ENCODE peak calls at places on chromosomes 5 and 9, in nine cellular contexts. J, H, T, C, W, Q, G, X and P are unnamed samples.
A peak's percentile ranks its signal among the peaks of the same experiment; 100 is the strongest.

GRCh38 chr5:171750316-171750788 is 35.3 kb upstream of the SMIM23 start:
- DNase-seq in H (no peak), W (no peak), Q (peak; percentile 8), T (peak; percentile 80), C (no peak), G (peak; percentile 34), X (no peak), J (no peak), P (peak; percentile 57)

GRCh38 chr9:14532716-14533115 is 160.5 kb downstream of the ZDHHC21 start:
- DNase-seq in C (peak; percentile 15), X (no peak), Q (no peak), G (no peak), W (no peak), T (no peak), J (peak; percentile 8), H (no peak), P (no peak)

GRCh38 chr5:154308457-154309360 is 118.2 kb downstream of the GALNT10 start:
- DNase-seq in H (no peak), J (peak; percentile 34), Q (no peak), X (no peak), G (no peak), T (no peak), W (no peak), C (no peak), P (no peak)

GRCh38 chr5:172113036-172113435 is 75.0 kb downstream of the STK10 start:
- DNase-seq in W (no peak), X (no peak), G (no peak), T (no peak), C (no peak), Q (no peak), H (no peak), J (no peak), P (no peak)

GRCh38 chr9:134192311-134192950 is 28.1 kb upstream of the RNU6ATAC start:
- DNase-seq in J (no peak), W (no peak), X (no peak), Q (no peak), G (peak; percentile 2), T (peak; percentile 44), H (peak; percentile 8), C (no peak), P (no peak)

GRCh38 chr9:129289131-129289731 is 111.2 kb upstream of the IER5L start:
- DNase-seq in H (no peak), C (no peak), W (peak; percentile 52), J (no peak), Q (no peak), T (peak; percentile 30), G (peak; percentile 26), X (no peak), P (no peak)

GRCh38 chr5:142515036-142515435 is 170.9 kb downstream of the FGF1 start:
- DNase-seq in H (no peak), Q (no peak), T (no peak), W (no peak), J (no peak), X (no peak), C (no peak), G (no peak), P (no peak)

GRCh38 chr9:99140685-99141314 is 35.9 kb downstream of the TGFBR1 start:
- DNase-seq in Q (peak; percentile 21), C (peak; percentile 72), W (peak; percentile 30), T (no peak), J (peak; percentile 16), X (peak; percentile 67), G (peak; percentile 47), H (peak; percentile 11), P (peak; percentile 39)

GRCh38 chr5:142295084-142295758 is 29.6 kb downstream of the SPRY4 start:
- DNase-seq in G (no peak), W (no peak), X (no peak), H (no peak), C (no peak), Q (no peak), J (no peak), T (no peak), P (peak; percentile 56)

GRCh38 chr9:127131871-127132270 is 9.4 kb upstream of the ANGPTL2 start:
- DNase-seq in X (no peak), T (no peak), G (no peak), C (peak; percentile 74), J (peak; percentile 28), Q (peak; percentile 15), H (no peak), W (no peak), P (no peak)

DNA sequence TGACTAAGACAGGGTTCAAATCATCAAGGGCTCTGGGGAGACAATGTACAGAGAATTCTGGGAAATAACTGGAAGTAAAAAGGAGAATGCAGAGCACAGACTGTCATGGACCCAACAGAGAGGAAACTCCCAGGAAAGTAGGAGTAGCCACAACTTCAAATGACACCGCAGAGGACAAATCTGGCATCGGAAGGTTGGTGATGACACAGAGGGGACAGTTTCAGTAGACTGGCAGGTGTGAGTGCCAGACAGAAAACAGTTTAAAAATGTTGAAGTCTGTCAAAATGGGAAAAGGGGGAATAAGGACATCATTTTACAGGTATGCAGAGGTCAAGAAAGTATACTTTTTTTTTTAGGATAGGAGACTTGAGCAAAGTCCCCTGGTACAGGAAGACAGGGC is 70.2 kb downstream of the EPB41L4A start:
- DNase-seq in T (no peak), H (no peak), W (no peak), J (no peak), C (no peak), G (no peak), Q (no peak), X (no peak), P (no peak)
- H3K27ac ChIP-seq in T (no peak overlapping the region), H (no peak overlapping the region), W (no peak overlapping the region), J (no peak overlapping the region), C (no peak overlapping the region), G (no peak overlapping the region), Q (no peak overlapping the region), X (no peak overlapping the region), P (no peak overlapping the region)

GRCh38 chr9:77981332-77981731 is 50.3 kb downstream of the GNAQ start:
- DNase-seq in W (peak; percentile 57), J (peak; percentile 91), T (no peak), H (no peak), Q (no peak), G (peak; percentile 79), C (peak; percentile 69), X (peak; percentile 49), P (no peak)
- H3K27ac ChIP-seq in W (no peak overlapping the region), J (peak overlapping the region; percentile 80), T (peak overlapping the region; percentile 17), H (no peak overlapping the region), Q (no peak overlapping the region), G (peak overlapping the region; percentile 10), C (peak overlapping the region; percentile 75), X (peak overlapping the region; percentile 41), P (no peak overlapping the region)

GRCh38 chr9:136664799-136665082 is 2.0 kb downstream of the EGFL7 start:
- DNase-seq in C (no peak), X (no peak), T (no peak), H (no peak), J (no peak), W (no peak), Q (no peak), G (no peak), P (no peak)

GRCh38 chr9:136665704-136666363 is 3.1 kb downstream of the EGFL7 start:
- DNase-seq in J (no peak), H (no peak), T (no peak), Q (no peak), W (no peak), C (peak; percentile 65), G (no peak), X (peak; percentile 63), P (no peak)

GRCh38 chr9:136666364-136667216 is 3.9 kb downstream of the EGFL7 start:
- DNase-seq in X (no peak), T (no peak), J (no peak), W (no peak), Q (no peak), G (no peak), C (no peak), H (no peak), P (no peak)

GRCh38 chr9:136664000-136664798 is 1.5 kb downstream of the EGFL7 start:
- DNase-seq in T (no peak), J (no peak), H (no peak), C (no peak), W (no peak), Q (no peak), X (no peak), G (no peak), P (no peak)

GRCh38 chr9:136665111-136665703 is 2.5 kb downstream of the EGFL7 start:
- DNase-seq in H (no peak), Q (no peak), W (no peak), J (no peak), C (peak; percentile 67), T (no peak), G (peak; percentile 48), X (peak; percentile 80), P (no peak)
- H3K27ac ChIP-seq in H (no peak overlapping the region), Q (peak overlapping the region; percentile 24), W (no peak overlapping the region), J (no peak overlapping the region), C (no peak overlapping the region), T (no peak overlapping the region), G (no peak overlapping the region), X (no peak overlapping the region), P (peak overlapping the region; percentile 96)

DNA sequence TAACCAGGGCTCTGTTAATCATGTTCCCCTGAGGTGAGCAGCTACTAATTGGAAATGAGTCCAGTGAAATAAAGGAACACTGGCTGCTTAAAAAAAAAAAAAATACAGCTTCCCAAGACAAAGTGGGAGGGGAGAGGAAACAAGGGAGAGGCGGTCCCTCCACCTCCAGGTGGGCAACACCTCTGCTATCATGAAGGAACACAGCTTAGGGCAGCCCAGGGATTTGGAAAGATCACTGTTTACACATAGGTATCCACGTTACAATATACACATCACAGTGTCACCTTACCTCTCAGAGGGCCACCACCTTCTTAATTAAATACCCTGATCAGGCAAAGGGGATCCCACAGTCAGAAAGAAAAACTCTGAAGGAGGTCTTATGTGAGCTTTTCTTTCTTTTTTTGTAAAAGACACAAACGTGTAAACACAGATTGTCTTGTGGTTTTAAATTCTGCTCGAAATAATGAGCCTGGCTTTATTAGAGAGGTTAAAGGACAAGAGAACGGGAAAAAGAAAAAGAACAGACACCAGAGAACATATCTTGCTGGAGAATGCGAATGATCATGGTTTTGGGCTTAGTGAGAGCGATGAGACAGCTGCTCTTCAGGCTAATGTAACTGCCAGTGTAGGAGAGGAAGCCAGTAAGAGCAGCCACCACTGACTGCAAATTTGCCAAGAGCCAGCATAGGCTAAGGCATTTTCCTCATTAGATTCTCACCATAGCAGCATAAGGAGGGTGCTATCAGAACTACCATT is 258.7 kb downstream of the CRB2 start:
- DNase-seq in W (no peak), Q (no peak), G (no peak), J (no peak), T (no peak), X (no peak), C (no peak), H (no peak), P (no peak)
- H3K27ac ChIP-seq in W (no peak overlapping the region), Q (no peak overlapping the region), G (no peak overlapping the region), J (no peak overlapping the region), T (no peak overlapping the region), X (no peak overlapping the region), C (no peak overlapping the region), H (no peak overlapping the region), P (no peak overlapping the region)

DNA sequence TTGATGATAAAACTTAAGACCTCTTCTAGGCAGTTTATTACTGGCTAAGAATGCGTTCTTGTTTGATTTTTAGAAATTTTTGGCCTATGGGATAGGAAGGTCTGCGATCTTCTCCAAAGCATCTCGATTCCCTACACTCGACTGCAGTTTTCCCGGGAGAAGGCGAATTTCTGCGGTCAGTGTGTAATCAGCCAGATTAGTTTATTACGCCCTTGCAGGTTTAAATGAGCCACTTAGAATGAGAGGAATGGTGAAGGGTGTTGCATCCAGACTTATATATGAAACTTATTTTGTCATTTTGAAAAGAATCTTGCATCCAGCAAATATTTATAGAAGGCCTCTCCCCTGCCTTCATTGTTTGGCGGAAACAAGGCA is 1.2 kb downstream of the MTAP start:
- DNase-seq in Q (no peak), X (no peak), H (no peak), T (no peak), C (no peak), G (no peak), W (no peak), J (no peak), P (no peak)
- H3K27ac ChIP-seq in Q (peak overlapping the region; percentile 98), X (peak overlapping the region; percentile 91), H (peak overlapping the region; percentile 86), T (no peak overlapping the region), C (peak overlapping the region; percentile 94), G (no peak overlapping the region), W (peak overlapping the region; percentile 66), J (peak overlapping the region; percentile 86), P (peak overlapping the region; percentile 85)

GRCh38 chr5:108753877-108754276 is 6.2 kb downstream of the FER start:
- DNase-seq in H (no peak), X (no peak), W (no peak), C (peak; percentile 53), Q (peak; percentile 37), J (peak; percentile 74), T (no peak), G (no peak), P (no peak)
- H3K27ac ChIP-seq in H (no peak overlapping the region), X (no peak overlapping the region), W (no peak overlapping the region), C (no peak overlapping the region), Q (no peak overlapping the region), J (peak overlapping the region; percentile 98), T (no peak overlapping the region), G (no peak overlapping the region), P (no peak overlapping the region)